ENCODE peak calls at places on chromosomes 11 and 22, in four cellular contexts. A, F, Y and I are unnamed samples.

GRCh38 chr11:81059356-81059755 is 1618.5 kb upstream of the TENM4 start:
- DNase-seq in A (no peak), F (no peak), Y (no peak), I (no peak)

GRCh38 chr22:40452730-40453487 is 82.5 kb downstream of the SGSM3 start:
- DNase-seq in A (no peak), F (no peak), Y (no peak), I (peak; percentile 21)

GRCh38 chr11:111376453-111376871 is 2.6 kb downstream of the POU2AF1 start:
- DNase-seq in A (no peak), F (peak; percentile 95), Y (peak; percentile 39), I (no peak)

GRCh38 chr11:132644511-132644910 is 887.8 kb downstream of the OPCML start:
- DNase-seq in A (no peak), F (no peak), Y (no peak), I (no peak)

GRCh38 chr11:28962492-28962891 is 854.3 kb downstream of the METTL15 start:
- DNase-seq in A (no peak), F (no peak), Y (peak; percentile 28), I (no peak)

GRCh38 chr11:60982184-60982583 is 10.7 kb downstream of the CD6 start:
- DNase-seq in A (no peak), F (no peak), Y (no peak), I (no peak)

GRCh38 chr22:45453764-45454163 is 40.3 kb downstream of the RIBC2 start:
- DNase-seq in A (no peak), F (no peak), Y (no peak), I (peak; percentile 55)

GRCh38 chr22:50676661-50677492 is 4.3 kb downstream of the SHANK3 start:
- DNase-seq in A (peak; percentile 1), F (peak; percentile 32), Y (no peak), I (no peak)

GRCh38 chr11:116460156-116460965 is 312.4 kb downstream of the BUD13 start:
- DNase-seq in A (no peak), F (no peak), Y (no peak), I (no peak)

GRCh38 chr11:4480577-4481539 is 1.6 kb upstream of the OR52K1 start:
- DNase-seq in A (no peak), F (peak; percentile 36), Y (peak; percentile 67), I (peak; percentile 61)

GRCh38 chr11:70032943-70033710 is 45.0 kb upstream of the ANO1 start:
- DNase-seq in A (no peak), F (no peak), Y (no peak), I (no peak)

GRCh38 chr22:50090141-50090714 is 422 bp downstream of the MOV10L1 start:
- DNase-seq in A (no peak), F (no peak), Y (no peak), I (no peak)

GRCh38 chr11:105975128-105975527 is 46.9 kb downstream of the MSANTD4 start:
- DNase-seq in A (no peak), F (no peak), Y (peak; percentile 18), I (peak; percentile 33)

GRCh38 chr11:129048911-129049310 is 106.2 kb upstream of the TP53AIP1 start:
- DNase-seq in A (no peak), F (no peak), Y (no peak), I (no peak)

GRCh38 chr11:85939099-85940015 is 84.2 kb downstream of the CCDC83 start:
- DNase-seq in A (no peak), F (no peak), Y (no peak), I (no peak)

GRCh38 chr11:1400168-1401000 is 10.7 kb downstream of the BRSK2 start:
- DNase-seq in A (no peak), F (no peak), Y (no peak), I (no peak)

GRCh38 chr11:2788751-2789140 is 89.0 kb upstream of the KCNQ1OT1 start:
- DNase-seq in A (no peak), F (no peak), Y (no peak), I (no peak)

GRCh38 chr11:121464352-121464946 is 11.7 kb upstream of the SORL1-AS1 start:
- DNase-seq in A (no peak), F (peak; percentile 96), Y (peak; percentile 97), I (peak; percentile 90)

GRCh38 chr11:96155627-96156378 is 187.2 kb downstream of the MAML2 start:
- DNase-seq in A (peak; percentile 18), F (peak; percentile 95), Y (peak; percentile 88), I (peak; percentile 98)

GRCh38 chr22:27624042-27624441 is 177.5 kb downstream of the MN1 start:
- DNase-seq in A (no peak), F (no peak), Y (no peak), I (no peak)

GRCh38 chr22:29203883-29204282 is 1.8 kb upstream of the EMID1 start:
- DNase-seq in A (peak; percentile 45), F (no peak), Y (no peak), I (no peak)

DNA sequence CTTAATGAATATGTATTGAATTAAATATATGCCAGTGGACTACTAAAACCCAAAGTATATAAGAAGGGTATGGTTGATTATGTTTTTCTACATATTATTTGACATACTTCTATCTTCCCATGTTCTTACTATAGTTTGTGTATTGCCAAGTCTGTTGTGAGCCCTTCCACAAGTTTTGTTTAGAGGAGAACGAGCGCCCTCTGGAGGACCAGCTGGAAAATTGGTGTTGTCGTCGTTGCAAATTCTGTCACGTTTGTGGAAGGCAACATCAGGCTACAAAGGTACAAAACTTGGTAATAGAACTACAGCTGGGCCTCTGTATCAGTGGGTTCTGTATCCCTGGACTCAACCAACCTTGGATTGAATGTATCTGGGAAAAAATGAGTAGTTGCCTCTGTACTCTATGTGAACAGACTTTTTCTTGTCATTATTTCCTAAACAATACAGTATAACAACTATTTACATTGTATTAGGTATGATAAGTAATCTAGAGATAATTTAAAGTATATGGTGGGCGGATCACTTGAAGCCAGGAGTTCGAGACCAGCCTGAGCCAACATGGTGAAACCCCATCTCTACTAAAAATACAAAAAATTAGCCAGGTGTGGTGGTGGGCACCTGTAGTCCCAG is 38.7 kb upstream of the TTC36 start:
- DNase-seq in A (peak; percentile 72), F (peak; percentile 64), Y (peak; percentile 80), I (peak; percentile 84)
- H3F3A ChIP-seq in A (peaks cover 70% of the 10 kb centered on the region), F (peaks cover 48% of the 10 kb centered on the region), Y (peaks cover 5% of the 10 kb centered on the region), I (peaks cover 34% of the 10 kb centered on the region)

DNA sequence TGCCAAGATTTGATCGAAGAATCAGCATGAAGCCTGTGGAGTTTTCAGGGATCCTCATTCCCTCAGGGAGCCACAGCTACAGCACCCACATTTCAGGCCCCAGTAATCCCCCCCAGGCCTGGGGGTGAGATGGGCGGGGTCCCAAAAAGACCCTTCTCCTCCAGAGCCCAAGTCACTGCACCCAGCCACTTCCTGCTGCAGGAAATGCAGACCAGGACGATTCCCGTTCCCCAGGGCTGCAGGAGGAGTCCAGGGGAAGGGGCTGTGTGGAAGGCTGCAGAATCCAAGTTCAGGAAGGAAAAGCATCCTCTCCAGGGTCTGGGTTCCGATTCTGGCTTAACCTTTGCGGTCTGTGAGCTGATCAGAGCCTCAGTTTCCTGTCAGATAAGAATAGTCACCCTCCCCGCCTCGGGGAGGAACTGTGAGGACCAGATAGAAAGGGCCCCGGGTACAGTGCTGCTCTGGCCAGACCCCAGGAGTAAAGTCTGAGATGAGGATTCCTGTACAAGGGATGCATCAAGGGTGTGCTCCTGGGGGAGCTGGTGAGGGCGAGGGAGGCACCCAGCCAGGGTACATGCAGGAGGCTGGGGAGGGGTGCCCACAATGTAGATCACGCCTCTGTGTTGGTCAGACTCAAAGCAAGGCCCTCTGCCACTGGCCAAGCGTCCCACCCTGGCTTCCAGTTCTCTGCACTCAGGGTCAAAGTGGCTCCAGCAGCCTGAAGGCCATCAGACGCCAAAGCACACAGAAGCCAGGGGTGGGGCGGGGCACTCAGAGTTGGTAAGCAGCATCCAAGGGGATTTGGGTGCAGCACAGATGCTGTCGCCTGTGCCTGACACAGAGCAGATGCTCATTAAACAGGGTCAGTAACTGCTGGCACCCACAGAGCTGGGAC is 30.1 kb upstream of the TP53I11 start:
- DNase-seq in A (no peak), F (no peak), Y (no peak), I (no peak)
- H3K4me1 ChIP-seq in A (peaks cover 41% of the 10 kb centered on the region), F (peaks cover 46% of the 10 kb centered on the region), Y (peaks cover 37% of the 10 kb centered on the region), I (no peaks in the 10 kb centered on the region)

DNA sequence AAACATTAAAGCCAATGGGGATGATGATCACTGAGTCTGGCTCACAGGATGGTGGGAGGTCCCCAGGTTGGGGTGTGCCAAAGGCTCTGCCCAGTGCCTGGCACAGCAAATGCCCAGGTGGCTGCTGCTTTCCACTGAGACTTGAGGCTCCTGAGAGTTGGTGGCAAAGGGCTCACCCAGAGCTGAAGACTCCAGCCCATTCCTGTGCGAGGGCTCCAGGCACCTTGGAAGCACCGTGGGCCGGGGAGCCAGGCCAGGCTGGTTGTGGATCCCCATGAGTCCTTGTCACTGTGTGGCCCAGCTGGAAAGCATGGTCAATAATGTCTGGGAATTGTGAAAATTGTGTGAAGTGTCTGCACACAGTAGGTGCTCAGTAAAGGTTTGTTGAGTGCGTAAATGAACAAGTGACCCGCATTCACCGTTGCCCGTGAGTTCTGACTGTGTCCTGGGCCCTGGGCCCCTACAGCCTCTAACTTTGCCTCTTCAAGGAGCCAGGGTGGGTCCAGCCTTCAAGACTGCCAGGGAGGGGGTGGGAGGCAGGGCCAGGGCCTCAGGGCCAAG is 2.8 kb upstream of the UNC93B1 start:
- DNase-seq in A (no peak), F (no peak), Y (no peak), I (no peak)
- H3F3A ChIP-seq in A (peaks cover 17% of the 10 kb centered on the region), F (peaks cover 53% of the 10 kb centered on the region), Y (peaks cover 3% of the 10 kb centered on the region), I (peaks cover 15% of the 10 kb centered on the region)

DNA sequence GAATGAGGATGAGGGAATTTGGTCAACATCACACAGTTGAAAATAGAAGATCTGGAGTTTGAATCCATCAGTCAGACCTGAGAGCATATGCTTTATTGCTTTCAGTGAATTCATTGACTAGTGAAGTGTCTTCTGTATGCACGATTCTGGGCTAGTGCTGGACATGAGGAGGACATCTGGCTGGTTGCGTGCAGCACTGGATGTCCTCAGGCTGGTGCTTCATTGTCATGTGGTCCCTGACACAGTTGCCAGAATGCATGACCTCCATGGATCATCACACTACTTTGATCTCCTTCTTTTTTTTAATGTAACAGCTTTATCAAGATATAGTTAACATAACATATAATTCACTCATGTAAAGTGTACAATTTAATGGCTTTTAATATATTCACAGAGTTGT is 44.5 kb upstream of the MMP7 start:
- DNase-seq in A (no peak), F (no peak), Y (no peak), I (peak; percentile 10)
- H3K4me1 ChIP-seq in A (no peaks in the 10 kb centered on the region), F (peaks cover 5% of the 10 kb centered on the region), Y (peaks cover 12% of the 10 kb centered on the region), I (peaks cover 2% of the 10 kb centered on the region)